ENCODE peak calls at places on chromosomes 3 and 15, in ten cellular contexts. One of them, this sample, is unnamed.

GRCh38 chr15:68518785-68519430 is 59.9 kb upstream of the CORO2B start:
- DNase-seq in omental fat pad: no peak
- DNase-seq in T-helper 9 cell: no peak
- DNase-seq in colonic mucosa: no peak
- DNase-seq in MV-4-11: peak; percentile 13
- DNase-seq in NAMALWA: peak; percentile 15
- DNase-seq in Daoy: no peak
- DNase-seq in AG08395: no peak
- DNase-seq in adipocyte: no peak
- DNase-seq in stimulated activated CD4-positive, alpha-beta T cell treated with anti-CD3 and anti-CD28 coated beads, Interleukin-12 subunit alpha, Interleukin-12 subunit beta, amount 100 ng/mL, for 48 hours: no peak
- DNase-seq in this sample: no peak

GRCh38 chr3:141093971-141094401 is 42.8 kb downstream of the SPSB4 start:
- DNase-seq in Daoy: peak; percentile 29
- DNase-seq in colonic mucosa: no peak
- DNase-seq in stimulated activated CD4-positive, alpha-beta T cell treated with anti-CD3 and anti-CD28 coated beads, Interleukin-12 subunit alpha, Interleukin-12 subunit beta, amount 100 ng/mL, for 48 hours: no peak
- DNase-seq in T-helper 9 cell: no peak
- DNase-seq in NAMALWA: no peak
- DNase-seq in omental fat pad: no peak
- DNase-seq in AG08395: no peak
- DNase-seq in adipocyte: no peak
- DNase-seq in MV-4-11: no peak
- DNase-seq in this sample: no peak

GRCh38 chr3:1591327-1592028 is 498.7 kb downstream of the CNTN6 start:
- DNase-seq in adipocyte: no peak
- DNase-seq in NAMALWA: no peak
- DNase-seq in colonic mucosa: no peak
- DNase-seq in MV-4-11: no peak
- DNase-seq in stimulated activated CD4-positive, alpha-beta T cell treated with anti-CD3 and anti-CD28 coated beads, Interleukin-12 subunit alpha, Interleukin-12 subunit beta, amount 100 ng/mL, for 48 hours: no peak
- DNase-seq in omental fat pad: no peak
- DNase-seq in AG08395: no peak
- DNase-seq in Daoy: no peak
- DNase-seq in T-helper 9 cell: no peak
- DNase-seq in this sample: no peak

GRCh38 chr15:56931674-56932507 is 13.4 kb downstream of the TCF12 start:
- DNase-seq in T-helper 9 cell: no peak
- DNase-seq in Daoy: no peak
- DNase-seq in MV-4-11: no peak
- DNase-seq in stimulated activated CD4-positive, alpha-beta T cell treated with anti-CD3 and anti-CD28 coated beads, Interleukin-12 subunit alpha, Interleukin-12 subunit beta, amount 100 ng/mL, for 48 hours: no peak
- DNase-seq in omental fat pad: no peak
- DNase-seq in AG08395: no peak
- DNase-seq in colonic mucosa: no peak
- DNase-seq in adipocyte: peak; percentile 25
- DNase-seq in NAMALWA: peak; percentile 36
- DNase-seq in this sample: no peak

GRCh38 chr3:116393199-116393598 is 52.1 kb downstream of the LSAMP start:
- DNase-seq in T-helper 9 cell: no peak
- DNase-seq in omental fat pad: no peak
- DNase-seq in MV-4-11: no peak
- DNase-seq in colonic mucosa: no peak
- DNase-seq in stimulated activated CD4-positive, alpha-beta T cell treated with anti-CD3 and anti-CD28 coated beads, Interleukin-12 subunit alpha, Interleukin-12 subunit beta, amount 100 ng/mL, for 48 hours: no peak
- DNase-seq in AG08395: no peak
- DNase-seq in adipocyte: no peak
- DNase-seq in Daoy: no peak
- DNase-seq in NAMALWA: no peak
- DNase-seq in this sample: no peak

GRCh38 chr3:76661527-76662250 is 378.2 kb upstream of the ROBO2 start:
- DNase-seq in adipocyte: no peak
- DNase-seq in colonic mucosa: no peak
- DNase-seq in T-helper 9 cell: no peak
- DNase-seq in Daoy: no peak
- DNase-seq in AG08395: no peak
- DNase-seq in MV-4-11: no peak
- DNase-seq in NAMALWA: no peak
- DNase-seq in stimulated activated CD4-positive, alpha-beta T cell treated with anti-CD3 and anti-CD28 coated beads, Interleukin-12 subunit alpha, Interleukin-12 subunit beta, amount 100 ng/mL, for 48 hours: no peak
- DNase-seq in omental fat pad: no peak
- DNase-seq in this sample: no peak

GRCh38 chr3:193016437-193016887 is 98.8 kb upstream of the MB21D2 start:
- DNase-seq in adipocyte: no peak
- DNase-seq in AG08395: no peak
- DNase-seq in MV-4-11: peak; percentile 37
- DNase-seq in omental fat pad: no peak
- DNase-seq in stimulated activated CD4-positive, alpha-beta T cell treated with anti-CD3 and anti-CD28 coated beads, Interleukin-12 subunit alpha, Interleukin-12 subunit beta, amount 100 ng/mL, for 48 hours: no peak
- DNase-seq in Daoy: peak; percentile 61
- DNase-seq in T-helper 9 cell: no peak
- DNase-seq in NAMALWA: no peak
- DNase-seq in colonic mucosa: no peak
- DNase-seq in this sample: no peak

GRCh38 chr15:75348034-75348562 is 1.3 kb downstream of the NEIL1 start:
- DNase-seq in omental fat pad: no peak
- DNase-seq in Daoy: peak; percentile 27
- DNase-seq in stimulated activated CD4-positive, alpha-beta T cell treated with anti-CD3 and anti-CD28 coated beads, Interleukin-12 subunit alpha, Interleukin-12 subunit beta, amount 100 ng/mL, for 48 hours: no peak
- DNase-seq in AG08395: no peak
- DNase-seq in adipocyte: peak; percentile 46
- DNase-seq in NAMALWA: no peak
- DNase-seq in T-helper 9 cell: peak; percentile 15
- DNase-seq in colonic mucosa: no peak
- DNase-seq in MV-4-11: no peak
- DNase-seq in this sample: no peak

GRCh38 chr3:46934067-46934466 is 42.5 kb downstream of the CCDC12 start:
- DNase-seq in stimulated activated CD4-positive, alpha-beta T cell treated with anti-CD3 and anti-CD28 coated beads, Interleukin-12 subunit alpha, Interleukin-12 subunit beta, amount 100 ng/mL, for 48 hours: no peak
- DNase-seq in adipocyte: peak; percentile 3
- DNase-seq in NAMALWA: no peak
- DNase-seq in omental fat pad: no peak
- DNase-seq in T-helper 9 cell: no peak
- DNase-seq in MV-4-11: no peak
- DNase-seq in colonic mucosa: no peak
- DNase-seq in Daoy: no peak
- DNase-seq in AG08395: no peak
- DNase-seq in this sample: no peak

GRCh38 chr15:63166219-63166618 is 8.9 kb upstream of the RPS27L start:
- DNase-seq in Daoy: no peak
- DNase-seq in NAMALWA: peak; percentile 30
- DNase-seq in T-helper 9 cell: no peak
- DNase-seq in MV-4-11: peak; percentile 61
- DNase-seq in stimulated activated CD4-positive, alpha-beta T cell treated with anti-CD3 and anti-CD28 coated beads, Interleukin-12 subunit alpha, Interleukin-12 subunit beta, amount 100 ng/mL, for 48 hours: no peak
- DNase-seq in colonic mucosa: no peak
- DNase-seq in AG08395: no peak
- DNase-seq in omental fat pad: no peak
- DNase-seq in adipocyte: no peak
- DNase-seq in this sample: peak; percentile 62

GRCh38 chr3:53230041-53230621 is 25.7 kb downstream of the TKT start:
- DNase-seq in NAMALWA: no peak
- DNase-seq in stimulated activated CD4-positive, alpha-beta T cell treated with anti-CD3 and anti-CD28 coated beads, Interleukin-12 subunit alpha, Interleukin-12 subunit beta, amount 100 ng/mL, for 48 hours: no peak
- DNase-seq in Daoy: no peak
- DNase-seq in T-helper 9 cell: no peak
- DNase-seq in adipocyte: no peak
- DNase-seq in MV-4-11: no peak
- DNase-seq in AG08395: no peak
- DNase-seq in omental fat pad: no peak
- DNase-seq in colonic mucosa: no peak
- DNase-seq in this sample: no peak

GRCh38 chr3:169668081-169668956 is 4.8 kb upstream of the MECOM start:
- DNase-seq in stimulated activated CD4-positive, alpha-beta T cell treated with anti-CD3 and anti-CD28 coated beads, Interleukin-12 subunit alpha, Interleukin-12 subunit beta, amount 100 ng/mL, for 48 hours: no peak
- DNase-seq in AG08395: no peak
- DNase-seq in MV-4-11: no peak
- DNase-seq in Daoy: peak; percentile 69
- DNase-seq in colonic mucosa: peak; percentile 57
- DNase-seq in T-helper 9 cell: no peak
- DNase-seq in adipocyte: peak; percentile 73
- DNase-seq in omental fat pad: no peak
- DNase-seq in NAMALWA: no peak
- DNase-seq in this sample: peak; percentile 32

GRCh38 chr15:89372069-89373033 is 37.7 kb upstream of the POLG start:
- DNase-seq in NAMALWA: no peak
- DNase-seq in colonic mucosa: no peak
- DNase-seq in adipocyte: no peak
- DNase-seq in T-helper 9 cell: no peak
- DNase-seq in MV-4-11: no peak
- DNase-seq in AG08395: no peak
- DNase-seq in Daoy: no peak
- DNase-seq in omental fat pad: no peak
- DNase-seq in stimulated activated CD4-positive, alpha-beta T cell treated with anti-CD3 and anti-CD28 coated beads, Interleukin-12 subunit alpha, Interleukin-12 subunit beta, amount 100 ng/mL, for 48 hours: no peak
- DNase-seq in this sample: no peak

GRCh38 chr3:121894191-121894990 is at the start of gene SLC15A2:
- DNase-seq in MV-4-11: no peak
- DNase-seq in T-helper 9 cell: no peak
- DNase-seq in colonic mucosa: no peak
- DNase-seq in adipocyte: peak; percentile 26
- DNase-seq in NAMALWA: no peak
- DNase-seq in omental fat pad: no peak
- DNase-seq in AG08395: no peak
- DNase-seq in Daoy: no peak
- DNase-seq in stimulated activated CD4-positive, alpha-beta T cell treated with anti-CD3 and anti-CD28 coated beads, Interleukin-12 subunit alpha, Interleukin-12 subunit beta, amount 100 ng/mL, for 48 hours: no peak
- DNase-seq in this sample: no peak

GRCh38 chr3:71585126-71585525 is 1.6 kb upstream of the FOXP1 start:
- DNase-seq in T-helper 9 cell: no peak
- DNase-seq in NAMALWA: peak; percentile 41
- DNase-seq in stimulated activated CD4-positive, alpha-beta T cell treated with anti-CD3 and anti-CD28 coated beads, Interleukin-12 subunit alpha, Interleukin-12 subunit beta, amount 100 ng/mL, for 48 hours: no peak
- DNase-seq in omental fat pad: no peak
- DNase-seq in adipocyte: no peak
- DNase-seq in MV-4-11: peak; percentile 39
- DNase-seq in colonic mucosa: peak; percentile 33
- DNase-seq in Daoy: no peak
- DNase-seq in AG08395: no peak
- DNase-seq in this sample: no peak

GRCh38 chr15:40104865-40105516 is 3.7 kb downstream of the BMF start:
- DNase-seq in NAMALWA: peak; percentile 76
- DNase-seq in adipocyte: peak; percentile 96
- DNase-seq in colonic mucosa: peak; percentile 94
- DNase-seq in Daoy: peak; percentile 94
- DNase-seq in omental fat pad: peak; percentile 83
- DNase-seq in AG08395: peak; percentile 73
- DNase-seq in MV-4-11: peak; percentile 81
- DNase-seq in stimulated activated CD4-positive, alpha-beta T cell treated with anti-CD3 and anti-CD28 coated beads, Interleukin-12 subunit alpha, Interleukin-12 subunit beta, amount 100 ng/mL, for 48 hours: peak; percentile 71
- DNase-seq in T-helper 9 cell: peak; percentile 78
- DNase-seq in this sample: peak; percentile 79

GRCh38 chr3:109161487-109162108 is 25.1 kb downstream of the C3orf85 start:
- DNase-seq in omental fat pad: no peak
- DNase-seq in stimulated activated CD4-positive, alpha-beta T cell treated with anti-CD3 and anti-CD28 coated beads, Interleukin-12 subunit alpha, Interleukin-12 subunit beta, amount 100 ng/mL, for 48 hours: no peak
- DNase-seq in AG08395: no peak
- DNase-seq in T-helper 9 cell: no peak
- DNase-seq in colonic mucosa: no peak
- DNase-seq in adipocyte: no peak
- DNase-seq in Daoy: no peak
- DNase-seq in MV-4-11: no peak
- DNase-seq in NAMALWA: no peak
- DNase-seq in this sample: no peak

GRCh38 chr3:133457465-133458067 is 57.7 kb downstream of the BFSP2 start:
- DNase-seq in omental fat pad: no peak
- DNase-seq in stimulated activated CD4-positive, alpha-beta T cell treated with anti-CD3 and anti-CD28 coated beads, Interleukin-12 subunit alpha, Interleukin-12 subunit beta, amount 100 ng/mL, for 48 hours: no peak
- DNase-seq in colonic mucosa: no peak
- DNase-seq in AG08395: no peak
- DNase-seq in Daoy: no peak
- DNase-seq in NAMALWA: peak; percentile 93
- DNase-seq in MV-4-11: no peak
- DNase-seq in T-helper 9 cell: no peak
- DNase-seq in adipocyte: no peak
- DNase-seq in this sample: peak; percentile 21

GRCh38 chr3:122918576-122919290 is 108.8 kb downstream of the SEMA5B start:
- DNase-seq in adipocyte: peak; percentile 29
- DNase-seq in colonic mucosa: no peak
- DNase-seq in MV-4-11: no peak
- DNase-seq in T-helper 9 cell: no peak
- DNase-seq in AG08395: peak; percentile 19
- DNase-seq in omental fat pad: no peak
- DNase-seq in stimulated activated CD4-positive, alpha-beta T cell treated with anti-CD3 and anti-CD28 coated beads, Interleukin-12 subunit alpha, Interleukin-12 subunit beta, amount 100 ng/mL, for 48 hours: no peak
- DNase-seq in NAMALWA: no peak
- DNase-seq in Daoy: no peak
- DNase-seq in this sample: no peak

GRCh38 chr3:196547067-196547466 is 21.3 kb downstream of the WDR53 start:
- DNase-seq in NAMALWA: peak; percentile 32
- DNase-seq in omental fat pad: no peak
- DNase-seq in Daoy: no peak
- DNase-seq in colonic mucosa: no peak
- DNase-seq in adipocyte: no peak
- DNase-seq in AG08395: no peak
- DNase-seq in stimulated activated CD4-positive, alpha-beta T cell treated with anti-CD3 and anti-CD28 coated beads, Interleukin-12 subunit alpha, Interleukin-12 subunit beta, amount 100 ng/mL, for 48 hours: no peak
- DNase-seq in MV-4-11: no peak
- DNase-seq in T-helper 9 cell: no peak
- DNase-seq in this sample: no peak

GRCh38 chr3:24299801-24300626 is 194.6 kb downstream of the THRB start:
- DNase-seq in omental fat pad: no peak
- DNase-seq in AG08395: peak; percentile 70
- DNase-seq in Daoy: peak; percentile 25
- DNase-seq in MV-4-11: no peak
- DNase-seq in stimulated activated CD4-positive, alpha-beta T cell treated with anti-CD3 and anti-CD28 coated beads, Interleukin-12 subunit alpha, Interleukin-12 subunit beta, amount 100 ng/mL, for 48 hours: no peak
- DNase-seq in colonic mucosa: no peak
- DNase-seq in T-helper 9 cell: no peak
- DNase-seq in NAMALWA: no peak
- DNase-seq in adipocyte: peak; percentile 66
- DNase-seq in this sample: no peak

GRCh38 chr3:48446043-48446424 is 503 bp upstream of the ATRIP start:
- DNase-seq in AG08395: no peak
- DNase-seq in MV-4-11: no peak
- DNase-seq in NAMALWA: no peak
- DNase-seq in T-helper 9 cell: no peak
- DNase-seq in omental fat pad: no peak
- DNase-seq in adipocyte: no peak
- DNase-seq in stimulated activated CD4-positive, alpha-beta T cell treated with anti-CD3 and anti-CD28 coated beads, Interleukin-12 subunit alpha, Interleukin-12 subunit beta, amount 100 ng/mL, for 48 hours: no peak
- DNase-seq in colonic mucosa: no peak
- DNase-seq in Daoy: no peak
- DNase-seq in this sample: no peak

GRCh38 chr15:49674370-49674769 is 53.5 kb downstream of the DTWD1 start:
- DNase-seq in stimulated activated CD4-positive, alpha-beta T cell treated with anti-CD3 and anti-CD28 coated beads, Interleukin-12 subunit alpha, Interleukin-12 subunit beta, amount 100 ng/mL, for 48 hours: no peak
- DNase-seq in colonic mucosa: no peak
- DNase-seq in adipocyte: peak; percentile 70
- DNase-seq in NAMALWA: no peak
- DNase-seq in T-helper 9 cell: no peak
- DNase-seq in MV-4-11: no peak
- DNase-seq in Daoy: no peak
- DNase-seq in omental fat pad: no peak
- DNase-seq in AG08395: peak; percentile 10
- DNase-seq in this sample: no peak

GRCh38 chr15:62742409-62743171 is 300.0 kb upstream of the TPM1 start:
- DNase-seq in adipocyte: peak; percentile 94
- DNase-seq in colonic mucosa: peak; percentile 51
- DNase-seq in stimulated activated CD4-positive, alpha-beta T cell treated with anti-CD3 and anti-CD28 coated beads, Interleukin-12 subunit alpha, Interleukin-12 subunit beta, amount 100 ng/mL, for 48 hours: peak; percentile 8
- DNase-seq in AG08395: peak; percentile 79
- DNase-seq in NAMALWA: peak; percentile 69
- DNase-seq in Daoy: peak; percentile 76
- DNase-seq in omental fat pad: peak; percentile 33
- DNase-seq in MV-4-11: peak; percentile 48
- DNase-seq in T-helper 9 cell: peak; percentile 7
- DNase-seq in this sample: no peak

GRCh38 chr3:110773413-110773954 is 298.1 kb upstream of the NECTIN3 start:
- DNase-seq in T-helper 9 cell: no peak
- DNase-seq in stimulated activated CD4-positive, alpha-beta T cell treated with anti-CD3 and anti-CD28 coated beads, Interleukin-12 subunit alpha, Interleukin-12 subunit beta, amount 100 ng/mL, for 48 hours: no peak
- DNase-seq in adipocyte: peak; percentile 78
- DNase-seq in MV-4-11: no peak
- DNase-seq in colonic mucosa: no peak
- DNase-seq in omental fat pad: no peak
- DNase-seq in NAMALWA: no peak
- DNase-seq in AG08395: no peak
- DNase-seq in Daoy: peak; percentile 65
- DNase-seq in this sample: no peak

GRCh38 chr15:40567111-40567510 is 2.0 kb upstream of the RPUSD2 start:
- DNase-seq in adipocyte: peak; percentile 15
- DNase-seq in T-helper 9 cell: no peak
- DNase-seq in Daoy: no peak
- DNase-seq in colonic mucosa: no peak
- DNase-seq in stimulated activated CD4-positive, alpha-beta T cell treated with anti-CD3 and anti-CD28 coated beads, Interleukin-12 subunit alpha, Interleukin-12 subunit beta, amount 100 ng/mL, for 48 hours: no peak
- DNase-seq in MV-4-11: peak; percentile 40
- DNase-seq in NAMALWA: peak; percentile 58
- DNase-seq in omental fat pad: no peak
- DNase-seq in AG08395: no peak
- DNase-seq in this sample: no peak

GRCh38 chr3:69212411-69213160 is 90.2 kb upstream of the LMOD3 start:
- DNase-seq in adipocyte: peak; percentile 52
- DNase-seq in NAMALWA: no peak
- DNase-seq in stimulated activated CD4-positive, alpha-beta T cell treated with anti-CD3 and anti-CD28 coated beads, Interleukin-12 subunit alpha, Interleukin-12 subunit beta, amount 100 ng/mL, for 48 hours: no peak
- DNase-seq in omental fat pad: no peak
- DNase-seq in T-helper 9 cell: no peak
- DNase-seq in colonic mucosa: no peak
- DNase-seq in MV-4-11: peak; percentile 89
- DNase-seq in Daoy: peak; percentile 21
- DNase-seq in AG08395: peak; percentile 6
- DNase-seq in this sample: peak; percentile 41

GRCh38 chr3:184481924-184482671 is 79.5 kb upstream of the EPHB3 start:
- DNase-seq in stimulated activated CD4-positive, alpha-beta T cell treated with anti-CD3 and anti-CD28 coated beads, Interleukin-12 subunit alpha, Interleukin-12 subunit beta, amount 100 ng/mL, for 48 hours: no peak
- DNase-seq in NAMALWA: no peak
- DNase-seq in MV-4-11: no peak
- DNase-seq in AG08395: no peak
- DNase-seq in omental fat pad: no peak
- DNase-seq in adipocyte: no peak
- DNase-seq in colonic mucosa: no peak
- DNase-seq in Daoy: no peak
- DNase-seq in T-helper 9 cell: no peak
- DNase-seq in this sample: no peak

This sample was measured in HL-60.